ENCODE peak calls at places on chromosomes 13 and 19, in six cellular contexts. One of them, this sample, is unnamed.

GRCh38 chr13:50928609-50929274 is 19.2 kb downstream of the RNASEH2B start:
- DNase-seq in Panc1: no peak
- DNase-seq in left ventricle myocardium inferior: no peak
- DNase-seq in lower lobe of right lung: no peak
- DNase-seq in esophagus squamous epithelium: no peak
- DNase-seq in brain microvascular endothelial cell: no peak
- DNase-seq in this sample: no peak

GRCh38 chr19:7868326-7868670 is 5.9 kb downstream of the PRR36 start:
- DNase-seq in Panc1: no peak
- DNase-seq in left ventricle myocardium inferior: no peak
- DNase-seq in lower lobe of right lung: no peak
- DNase-seq in esophagus squamous epithelium: no peak
- DNase-seq in brain microvascular endothelial cell: no peak
- DNase-seq in this sample: peak; percentile 80

GRCh38 chr13:29435125-29435911 is 160.2 kb downstream of the SLC7A1 start:
- DNase-seq in Panc1: no peak
- DNase-seq in left ventricle myocardium inferior: no peak
- DNase-seq in lower lobe of right lung: no peak
- DNase-seq in esophagus squamous epithelium: no peak
- DNase-seq in brain microvascular endothelial cell: peak; percentile 66
- DNase-seq in this sample: no peak

GRCh38 chr19:8158411-8159074 is 9.2 kb upstream of the FBN3 start:
- DNase-seq in Panc1: peak; percentile 39
- DNase-seq in left ventricle myocardium inferior: no peak
- DNase-seq in lower lobe of right lung: peak; percentile 49
- DNase-seq in esophagus squamous epithelium: no peak
- DNase-seq in brain microvascular endothelial cell: peak; percentile 75
- DNase-seq in this sample: no peak

GRCh38 chr19:13637664-13638063 is 126.7 kb upstream of the MRI1 start:
- DNase-seq in Panc1: no peak
- DNase-seq in left ventricle myocardium inferior: no peak
- DNase-seq in lower lobe of right lung: no peak
- DNase-seq in esophagus squamous epithelium: no peak
- DNase-seq in brain microvascular endothelial cell: peak; percentile 16
- DNase-seq in this sample: no peak

GRCh38 chr19:3710265-3710812 is 2.2 kb downstream of the TJP3 start:
- DNase-seq in Panc1: no peak
- DNase-seq in left ventricle myocardium inferior: peak; percentile 68
- DNase-seq in lower lobe of right lung: peak; percentile 96
- DNase-seq in esophagus squamous epithelium: no peak
- DNase-seq in brain microvascular endothelial cell: peak; percentile 20
- DNase-seq in this sample: peak; percentile 92

GRCh38 chr13:27472941-27473340 is 22.6 kb upstream of the MTIF3 start:
- DNase-seq in Panc1: no peak
- DNase-seq in left ventricle myocardium inferior: no peak
- DNase-seq in lower lobe of right lung: no peak
- DNase-seq in esophagus squamous epithelium: no peak
- DNase-seq in brain microvascular endothelial cell: no peak
- DNase-seq in this sample: no peak

GRCh38 chr13:90502762-90503161 is 844.7 kb upstream of the MIR17HG start:
- DNase-seq in Panc1: no peak
- DNase-seq in left ventricle myocardium inferior: no peak
- DNase-seq in lower lobe of right lung: no peak
- DNase-seq in esophagus squamous epithelium: no peak
- DNase-seq in brain microvascular endothelial cell: no peak
- DNase-seq in this sample: no peak

GRCh38 chr19:4730740-4731171 is 7.1 kb upstream of the DPP9 start:
- DNase-seq in Panc1: no peak
- DNase-seq in left ventricle myocardium inferior: no peak
- DNase-seq in lower lobe of right lung: no peak
- DNase-seq in esophagus squamous epithelium: no peak
- DNase-seq in brain microvascular endothelial cell: no peak
- DNase-seq in this sample: no peak

GRCh38 chr13:39036212-39036611 is 1.7 kb downstream of the PROSER1 start:
- DNase-seq in Panc1: no peak
- DNase-seq in left ventricle myocardium inferior: no peak
- DNase-seq in lower lobe of right lung: no peak
- DNase-seq in esophagus squamous epithelium: no peak
- DNase-seq in brain microvascular endothelial cell: no peak
- DNase-seq in this sample: no peak

GRCh38 chr13:46032341-46032740 is 20.2 kb downstream of the ZC3H13 start:
- DNase-seq in Panc1: no peak
- DNase-seq in left ventricle myocardium inferior: no peak
- DNase-seq in lower lobe of right lung: no peak
- DNase-seq in esophagus squamous epithelium: no peak
- DNase-seq in brain microvascular endothelial cell: no peak
- DNase-seq in this sample: no peak

GRCh38 chr19:4624733-4625362 is 14.5 kb upstream of the TNFAIP8L1 start:
- DNase-seq in Panc1: no peak
- DNase-seq in left ventricle myocardium inferior: no peak
- DNase-seq in lower lobe of right lung: no peak
- DNase-seq in esophagus squamous epithelium: no peak
- DNase-seq in brain microvascular endothelial cell: no peak
- DNase-seq in this sample: no peak

GRCh38 chr19:13583114-13583513 is 76.8 kb upstream of the CACNA1A start:
- DNase-seq in Panc1: no peak
- DNase-seq in left ventricle myocardium inferior: no peak
- DNase-seq in lower lobe of right lung: no peak
- DNase-seq in esophagus squamous epithelium: no peak
- DNase-seq in brain microvascular endothelial cell: no peak
- DNase-seq in this sample: no peak

GRCh38 chr19:16033721-16034120 is 42.6 kb upstream of the TPM4 start:
- DNase-seq in Panc1: no peak
- DNase-seq in left ventricle myocardium inferior: no peak
- DNase-seq in lower lobe of right lung: no peak
- DNase-seq in esophagus squamous epithelium: no peak
- DNase-seq in brain microvascular endothelial cell: no peak
- DNase-seq in this sample: no peak

GRCh38 chr13:103289661-103290060 is 223.4 kb upstream of the SLC10A2 start:
- DNase-seq in Panc1: no peak
- DNase-seq in left ventricle myocardium inferior: no peak
- DNase-seq in lower lobe of right lung: no peak
- DNase-seq in esophagus squamous epithelium: no peak
- DNase-seq in brain microvascular endothelial cell: peak; percentile 65
- DNase-seq in this sample: no peak

GRCh38 chr13:104204177-104204576 is 1138.0 kb upstream of the SLC10A2 start:
- DNase-seq in Panc1: no peak
- DNase-seq in left ventricle myocardium inferior: no peak
- DNase-seq in lower lobe of right lung: no peak
- DNase-seq in esophagus squamous epithelium: no peak
- DNase-seq in brain microvascular endothelial cell: no peak
- DNase-seq in this sample: no peak

GRCh38 chr13:42575938-42576337 is 2.0 kb downstream of the TNFSF11 start:
- DNase-seq in Panc1: no peak
- DNase-seq in left ventricle myocardium inferior: no peak
- DNase-seq in lower lobe of right lung: no peak
- DNase-seq in esophagus squamous epithelium: no peak
- DNase-seq in brain microvascular endothelial cell: no peak
- DNase-seq in this sample: no peak

GRCh38 chr13:73141292-73141771 is 82.5 kb downstream of the KLF5 start:
- DNase-seq in Panc1: no peak
- DNase-seq in left ventricle myocardium inferior: no peak
- DNase-seq in lower lobe of right lung: no peak
- DNase-seq in esophagus squamous epithelium: no peak
- DNase-seq in brain microvascular endothelial cell: peak; percentile 11
- DNase-seq in this sample: no peak

GRCh38 chr13:75468098-75468497 is 13.9 kb downstream of the TBC1D4 start:
- DNase-seq in Panc1: no peak
- DNase-seq in left ventricle myocardium inferior: no peak
- DNase-seq in lower lobe of right lung: no peak
- DNase-seq in esophagus squamous epithelium: no peak
- DNase-seq in brain microvascular endothelial cell: no peak
- DNase-seq in this sample: no peak

GRCh38 chr13:110109140-110109783 is 197.7 kb downstream of the COL4A1 start:
- DNase-seq in Panc1: no peak
- DNase-seq in left ventricle myocardium inferior: no peak
- DNase-seq in lower lobe of right lung: no peak
- DNase-seq in esophagus squamous epithelium: no peak
- DNase-seq in brain microvascular endothelial cell: no peak
- DNase-seq in this sample: no peak

GRCh38 chr13:50884270-50884669 is 25.3 kb upstream of the RNASEH2B start:
- DNase-seq in Panc1: no peak
- DNase-seq in left ventricle myocardium inferior: no peak
- DNase-seq in lower lobe of right lung: no peak
- DNase-seq in esophagus squamous epithelium: no peak
- DNase-seq in brain microvascular endothelial cell: no peak
- DNase-seq in this sample: no peak

GRCh38 chr13:73138276-73138950 is 79.6 kb downstream of the KLF5 start:
- DNase-seq in Panc1: no peak
- DNase-seq in left ventricle myocardium inferior: no peak
- DNase-seq in lower lobe of right lung: no peak
- DNase-seq in esophagus squamous epithelium: no peak
- DNase-seq in brain microvascular endothelial cell: peak; percentile 45
- DNase-seq in this sample: no peak

DNA sequence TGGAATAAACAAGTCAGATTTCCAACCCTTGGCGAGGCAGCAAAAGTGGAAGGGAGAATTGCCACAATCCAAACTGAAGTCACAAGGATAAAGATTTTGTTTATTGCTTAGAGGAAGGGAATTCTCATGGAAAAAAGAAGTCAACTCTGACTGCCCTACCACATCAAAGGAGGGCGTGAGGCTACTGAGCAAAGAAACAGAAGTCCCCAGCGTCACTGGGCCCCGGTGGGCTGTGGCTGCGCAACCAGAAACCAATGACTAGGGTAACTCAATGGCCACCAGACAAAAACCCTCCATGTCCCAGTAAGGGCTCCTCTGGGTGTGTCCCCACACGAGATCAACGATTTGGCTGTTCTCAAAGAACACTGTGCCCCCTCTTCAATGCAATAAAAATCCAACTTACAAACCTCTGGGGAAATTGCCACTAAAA is 80.7 kb downstream of the STK24 start:
- DNase-seq in Panc1: no peak
- DNase-seq in left ventricle myocardium inferior: no peak
- DNase-seq in lower lobe of right lung: no peak
- DNase-seq in esophagus squamous epithelium: no peak
- DNase-seq in brain microvascular endothelial cell: no peak
- DNase-seq in this sample: no peak
- H3K27ac ChIP-seq in Panc1: no peak overlapping the region
- H3K27ac ChIP-seq in left ventricle myocardium inferior: peak overlapping the region; percentile 75
- H3K27ac ChIP-seq in lower lobe of right lung: peak overlapping the region; percentile 76
- H3K27ac ChIP-seq in esophagus squamous epithelium: peak overlapping the region; percentile 82
- H3K27ac ChIP-seq in brain microvascular endothelial cell: no peak overlapping the region
- H3K27ac ChIP-seq in this sample: no peak overlapping the region

DNA sequence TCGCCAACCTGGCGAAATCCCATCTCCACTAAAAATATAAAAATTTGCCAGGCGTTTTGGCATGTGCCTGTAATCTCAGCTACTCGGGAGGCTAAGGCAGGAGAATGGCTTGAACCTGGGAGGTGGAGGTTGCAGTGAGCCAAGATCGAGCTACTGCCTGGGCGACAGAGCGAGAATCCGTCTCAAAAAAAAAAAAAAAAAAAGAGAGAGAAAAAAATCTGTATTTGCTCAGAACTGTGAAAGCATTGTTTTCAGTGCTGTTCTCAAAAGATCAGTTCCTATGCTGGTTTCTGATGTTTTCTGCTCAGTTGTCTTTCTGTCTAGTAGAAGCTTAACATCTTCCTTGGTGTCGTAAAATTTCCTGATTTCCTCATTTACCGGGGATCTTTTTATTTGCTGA is 2.5 kb downstream of the SF3A2 start:
- DNase-seq in Panc1: no peak
- DNase-seq in left ventricle myocardium inferior: no peak
- DNase-seq in lower lobe of right lung: no peak
- DNase-seq in esophagus squamous epithelium: no peak
- DNase-seq in brain microvascular endothelial cell: no peak
- DNase-seq in this sample: no peak
- H3K4me3 ChIP-seq in Panc1: peak overlapping the region; percentile 75
- H3K4me3 ChIP-seq in left ventricle myocardium inferior: peak overlapping the region; percentile 64
- H3K4me3 ChIP-seq in lower lobe of right lung: peak overlapping the region; percentile 51
- H3K4me3 ChIP-seq in esophagus squamous epithelium: peak overlapping the region; percentile 64
- H3K4me3 ChIP-seq in brain microvascular endothelial cell: peak overlapping the region; percentile 54
- H3K4me3 ChIP-seq in this sample: no peak overlapping the region

DNA sequence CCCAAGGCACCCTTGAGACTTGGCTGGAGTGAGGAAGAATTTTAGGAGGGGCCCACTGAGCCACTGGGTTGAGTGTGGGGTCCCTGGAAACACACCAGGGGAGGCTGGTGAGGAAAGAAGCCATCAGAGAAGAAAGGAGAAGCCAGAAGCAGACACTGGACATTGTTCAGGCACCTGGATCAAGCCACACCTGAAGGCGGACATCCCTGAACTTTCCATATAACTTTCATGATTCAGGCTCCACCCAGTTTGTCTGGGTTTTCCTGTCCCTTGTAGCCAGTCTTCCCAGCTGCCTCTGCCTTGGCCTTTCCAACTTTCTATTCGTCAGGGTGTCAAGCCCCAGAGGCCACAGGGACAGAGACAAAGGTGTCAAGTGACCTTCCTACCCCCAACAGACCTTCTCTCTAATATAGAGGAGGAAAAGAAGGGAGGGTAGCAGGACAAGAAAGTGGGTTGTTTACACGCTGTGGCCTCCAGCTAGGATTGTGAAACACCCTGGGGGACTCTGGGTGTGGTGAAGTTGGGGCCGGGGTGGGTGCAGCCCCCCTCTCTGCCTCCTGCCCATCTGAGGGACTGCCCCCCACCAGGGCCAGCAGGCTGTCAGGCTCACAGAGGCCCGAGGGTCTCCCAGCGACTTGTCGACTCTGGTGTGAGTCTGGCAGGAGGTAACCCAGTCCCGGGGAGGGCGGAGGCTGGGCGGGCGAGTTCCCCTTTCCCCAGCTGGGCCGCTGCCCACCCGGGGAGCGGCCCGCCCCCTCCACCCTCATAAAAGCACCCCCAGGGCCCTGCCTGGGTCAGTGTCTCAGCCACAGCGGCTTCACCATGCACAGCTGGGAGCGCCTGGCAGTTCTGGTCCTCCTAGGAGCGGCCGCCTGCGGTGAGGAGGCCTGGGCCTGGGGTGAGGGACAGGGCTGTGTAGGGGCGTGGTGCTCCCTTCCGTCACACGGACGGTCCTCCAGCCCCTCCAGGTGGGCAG is at the start of gene CFD:
- DNase-seq in Panc1: no peak
- DNase-seq in left ventricle myocardium inferior: peak; percentile 79
- DNase-seq in lower lobe of right lung: peak; percentile 82
- DNase-seq in esophagus squamous epithelium: no peak
- DNase-seq in brain microvascular endothelial cell: no peak
- DNase-seq in this sample: peak; percentile 87
- H3K27ac ChIP-seq in Panc1: peak within 1 kb of the TSS; percentile 40
- H3K27ac ChIP-seq in left ventricle myocardium inferior: peak within 1 kb of the TSS; percentile 87
- H3K27ac ChIP-seq in lower lobe of right lung: peak within 1 kb of the TSS; percentile 71
- H3K27ac ChIP-seq in esophagus squamous epithelium: peak within 1 kb of the TSS; percentile 80
- H3K27ac ChIP-seq in brain microvascular endothelial cell: no peak within 1 kb of the TSS
- H3K27ac ChIP-seq in this sample: no peak within 1 kb of the TSS

GRCh38 chr19:34960103-34960805 is 3.8 kb downstream of the ZNF792 start:
- DNase-seq in Panc1: no peak
- DNase-seq in left ventricle myocardium inferior: no peak
- DNase-seq in lower lobe of right lung: no peak
- DNase-seq in esophagus squamous epithelium: no peak
- DNase-seq in brain microvascular endothelial cell: peak; percentile 20
- DNase-seq in this sample: no peak

GRCh38 chr19:34961775-34962174 is 2.3 kb downstream of the ZNF792 start:
- DNase-seq in Panc1: no peak
- DNase-seq in left ventricle myocardium inferior: no peak
- DNase-seq in lower lobe of right lung: no peak
- DNase-seq in esophagus squamous epithelium: no peak
- DNase-seq in brain microvascular endothelial cell: no peak
- DNase-seq in this sample: no peak

GRCh38 chr19:34962945-34963530 is 991 bp downstream of the ZNF792 start:
- DNase-seq in Panc1: no peak
- DNase-seq in left ventricle myocardium inferior: no peak
- DNase-seq in lower lobe of right lung: no peak
- DNase-seq in esophagus squamous epithelium: no peak
- DNase-seq in brain microvascular endothelial cell: no peak
- DNase-seq in this sample: no peak

GRCh38 chr19:34962281-34962944 is 1.6 kb downstream of the ZNF792 start:
- DNase-seq in Panc1: no peak
- DNase-seq in left ventricle myocardium inferior: no peak
- DNase-seq in lower lobe of right lung: no peak
- DNase-seq in esophagus squamous epithelium: no peak
- DNase-seq in brain microvascular endothelial cell: no peak
- DNase-seq in this sample: no peak

GRCh38 chr19:34960940-34961679 is 2.9 kb downstream of the ZNF792 start:
- DNase-seq in Panc1: no peak
- DNase-seq in left ventricle myocardium inferior: no peak
- DNase-seq in lower lobe of right lung: no peak
- DNase-seq in esophagus squamous epithelium: no peak
- DNase-seq in brain microvascular endothelial cell: no peak
- DNase-seq in this sample: no peak
- H3K4me3 ChIP-seq in Panc1: no peak overlapping the region
- H3K4me3 ChIP-seq in left ventricle myocardium inferior: no peak overlapping the region
- H3K4me3 ChIP-seq in lower lobe of right lung: peak overlapping the region; percentile 11
- H3K4me3 ChIP-seq in esophagus squamous epithelium: peak overlapping the region; percentile 88
- H3K4me3 ChIP-seq in brain microvascular endothelial cell: no peak overlapping the region
- H3K4me3 ChIP-seq in this sample: no peak overlapping the region

This sample was measured in kidney.